ENCODE peak calls at places on chromosomes 6 and 20, in eight cellular contexts. P, G, X, M, E, U, F and O are unnamed samples.

GRCh38 chr20:38113401-38114325 is 51.4 kb downstream of the TGM2 start:
- DNase-seq in P (peak), G (peak), X (no peak), M (no peak), E (no peak), U (no peak), F (no peak), O (no peak)

GRCh38 chr6:156617376-156617775 is 159.8 kb upstream of the ARID1B start:
- DNase-seq in P (no peak), G (peak), X (no peak), M (no peak), E (no peak), U (no peak), F (no peak), O (no peak)

GRCh38 chr6:139161817-139162284 is 27.0 kb downstream of the HECA start:
- DNase-seq in P (peak), G (no peak), X (no peak), M (no peak), E (no peak), U (no peak), F (no peak), O (no peak)

GRCh38 chr6:112180095-112180820 is 74.1 kb downstream of the LAMA4 start:
- DNase-seq in P (peak), G (peak), X (peak), M (no peak), E (no peak), U (no peak), F (peak), O (peak)

GRCh38 chr20:33229843-33230242 is 6.0 kb upstream of the BPIFA1 start:
- DNase-seq in P (peak), G (no peak), X (no peak), M (no peak), E (no peak), U (no peak), F (no peak), O (no peak)

GRCh38 chr6:45595010-45595851 is 217.5 kb upstream of the SUPT3H start:
- DNase-seq in P (no peak), G (no peak), X (no peak), M (no peak), E (no peak), U (no peak), F (no peak), O (no peak)

GRCh38 chr20:54043044-54043967 is 27.1 kb downstream of the BCAS1 start:
- DNase-seq in P (no peak), G (no peak), X (no peak), M (peak), E (no peak), U (no peak), F (no peak), O (no peak)

GRCh38 chr20:47274449-47275108 is 81.9 kb downstream of the ZMYND8 start:
- DNase-seq in P (peak), G (peak), X (no peak), M (no peak), E (no peak), U (no peak), F (peak), O (no peak)

GRCh38 chr6:160030103-160030502 is 61.2 kb downstream of the IGF2R start:
- DNase-seq in P (no peak), G (peak), X (peak), M (peak), E (peak), U (no peak), F (peak), O (no peak)

GRCh38 chr20:62136283-62137091 is 6.7 kb downstream of the PSMA7 start:
- DNase-seq in P (peak), G (peak), X (peak), M (peak), E (peak), U (no peak), F (no peak), O (no peak)

GRCh38 chr6:8192067-8192466 is 89.7 kb upstream of the EEF1E1 start:
- DNase-seq in P (no peak), G (no peak), X (no peak), M (no peak), E (no peak), U (no peak), F (no peak), O (no peak)

GRCh38 chr6:135686784-135687301 is 164.7 kb upstream of the PDE7B start:
- DNase-seq in P (no peak), G (peak), X (no peak), M (no peak), E (no peak), U (no peak), F (no peak), O (no peak)

GRCh38 chr6:168703970-168704369 is 263.0 kb downstream of the SMOC2 start:
- DNase-seq in P (no peak), G (no peak), X (peak), M (no peak), E (no peak), U (no peak), F (no peak), O (no peak)

GRCh38 chr6:9583946-9584345 is 830.9 kb downstream of the TFAP2A start:
- DNase-seq in P (no peak), G (no peak), X (no peak), M (no peak), E (no peak), U (no peak), F (no peak), O (no peak)

GRCh38 chr6:30741789-30742315 is 635 bp downstream of the FLOT1 start:
- DNase-seq in P (no peak), G (no peak), X (no peak), M (no peak), E (no peak), U (no peak), F (no peak), O (no peak)

GRCh38 chr6:50591135-50591534 is 122.2 kb upstream of the TFAP2D start:
- DNase-seq in P (no peak), G (no peak), X (no peak), M (no peak), E (no peak), U (no peak), F (no peak), O (no peak)

GRCh38 chr6:90993771-90994170 is 406.9 kb upstream of the MAP3K7 start:
- DNase-seq in P (no peak), G (no peak), X (no peak), M (no peak), E (no peak), U (no peak), F (no peak), O (no peak)

GRCh38 chr6:113411006-113411405 is 446.1 kb upstream of the MARCKS start:
- DNase-seq in P (no peak), G (peak), X (no peak), M (no peak), E (no peak), U (no peak), F (no peak), O (no peak)

GRCh38 chr20:30376767-30377658 is 880.5 kb upstream of the DEFB115 start:
- DNase-seq in P (peak), G (peak), X (peak), M (peak), E (peak), U (no peak), F (peak), O (peak)

GRCh38 chr6:36827261-36828079 is 11.8 kb downstream of the CPNE5 start:
- DNase-seq in P (peak), G (peak), X (no peak), M (no peak), E (peak), U (no peak), F (no peak), O (no peak)

GRCh38 chr20:3661836-3662665 is 1.1 kb downstream of the GFRA4 start:
- DNase-seq in P (no peak), G (no peak), X (no peak), M (peak), E (no peak), U (no peak), F (no peak), O (no peak)

GRCh38 chr6:25942561-25943147 is 12.2 kb upstream of the SLC17A2 start:
- DNase-seq in P (no peak), G (peak), X (no peak), M (no peak), E (no peak), U (no peak), F (no peak), O (no peak)

GRCh38 chr6:140203611-140204553 is 829.4 kb upstream of the CITED2 start:
- DNase-seq in P (no peak), G (peak), X (no peak), M (no peak), E (no peak), U (no peak), F (peak), O (no peak)

GRCh38 chr6:80508885-80509630 is 402.6 kb downstream of the BCKDHB start:
- DNase-seq in P (no peak), G (peak), X (no peak), M (no peak), E (no peak), U (no peak), F (no peak), O (no peak)

GRCh38 chr6:43951063-43951755 is 176.0 kb downstream of the MRPL14 start:
- DNase-seq in P (no peak), G (peak), X (no peak), M (no peak), E (peak), U (no peak), F (no peak), O (no peak)

GRCh38 chr20:48180039-48180438 is 394.8 kb upstream of the SULF2 start:
- DNase-seq in P (no peak), G (no peak), X (no peak), M (no peak), E (no peak), U (no peak), F (no peak), O (no peak)

GRCh38 chr6:3383525-3383924 is 73.3 kb downstream of the SLC22A23 start:
- DNase-seq in P (no peak), G (peak), X (no peak), M (no peak), E (no peak), U (no peak), F (no peak), O (peak)

GRCh38 chr6:154252676-154253075 is 103.9 kb downstream of the IPCEF1 start:
- DNase-seq in P (no peak), G (peak), X (no peak), M (no peak), E (no peak), U (no peak), F (no peak), O (no peak)

GRCh38 chr6:170092826-170093225 is 198.1 kb downstream of the DLL1 start:
- DNase-seq in P (no peak), G (no peak), X (no peak), M (no peak), E (no peak), U (no peak), F (no peak), O (no peak)

GRCh38 chr6:131844243-131844841 is 36.5 kb downstream of the ENPP1 start:
- DNase-seq in P (no peak), G (peak), X (no peak), M (no peak), E (no peak), U (no peak), F (no peak), O (peak)